ENCODE peak calls at places on chromosomes 5 and 9, in six cellular contexts. F, S, E, L, A and O are unnamed samples. For H3K4me1, the result is how much of the 10 kb centered on the place peaks cover.

GRCh38 chr5:137572042-137572695 is 73.0 kb upstream of the SPOCK1 start:
- DNase-seq in A (no peak), F (no peak), E (no peak), L (peak), S (no peak), O (no peak)

GRCh38 chr5:35618791-35619190 is 1.1 kb downstream of the SPEF2 start:
- DNase-seq in L (no peak), F (no peak), A (no peak), E (no peak), S (no peak), O (peak)

GRCh38 chr9:92247296-92247695 is 46.2 kb downstream of the IARS1 start:
- DNase-seq in A (no peak), F (peak), E (no peak), S (peak), L (no peak), O (no peak)

GRCh38 chr5:153905214-153905613 is 133.5 kb downstream of the FAM114A2 start:
- DNase-seq in E (no peak), F (no peak), A (no peak), S (no peak), L (no peak), O (no peak)

GRCh38 chr5:77449981-77450380 is 42.1 kb downstream of the WDR41 start:
- DNase-seq in A (no peak), E (no peak), L (no peak), F (peak), S (peak), O (no peak)

GRCh38 chr9:17578577-17578910 is 322 bp upstream of the SH3GL2 start:
- DNase-seq in F (no peak), L (peak), A (no peak), S (no peak), E (no peak), O (no peak)

GRCh38 chr9:5817776-5818336 is 15.1 kb downstream of the ERMP1 start:
- DNase-seq in L (no peak), S (peak), E (peak), F (peak), A (no peak), O (no peak)

GRCh38 chr5:178208540-178209227 is 4.4 kb downstream of the HNRNPAB start:
- DNase-seq in A (no peak), S (no peak), F (no peak), L (no peak), E (no peak), O (no peak)

GRCh38 chr5:36407396-36407795 is 105.7 kb upstream of the RANBP3L start:
- DNase-seq in S (no peak), A (no peak), F (no peak), L (no peak), E (no peak), O (no peak)

GRCh38 chr9:91001146-91001611 is 199.6 kb downstream of the SYK start:
- DNase-seq in S (peak), F (peak), A (peak), L (no peak), E (no peak), O (no peak)

GRCh38 chr5:42912184-42912766 is 100.6 kb upstream of the SELENOP start:
- DNase-seq in F (peak), E (peak), A (no peak), L (no peak), S (peak), O (peak)

GRCh38 chr5:155616779-155617392 is 603.3 kb downstream of the KIF4B start:
- DNase-seq in F (peak), E (peak), A (peak), L (no peak), S (no peak), O (peak)

GRCh38 chr5:159786901-159787691 is 129.2 kb upstream of the ADRA1B start:
- DNase-seq in A (no peak), L (peak), S (peak), E (no peak), F (peak), O (no peak)

GRCh38 chr9:125756499-125756898 is 9.3 kb downstream of the PBX3 start:
- DNase-seq in S (no peak), F (no peak), L (no peak), A (no peak), E (no peak), O (no peak)

GRCh38 chr9:111937781-111938426 is 41.3 kb downstream of the UGCG start:
- DNase-seq in E (no peak), A (no peak), F (peak), S (peak), L (no peak), O (peak)

GRCh38 chr5:91252916-91253315 is 130.2 kb downstream of the ARRDC3 start:
- DNase-seq in A (no peak), L (no peak), S (no peak), E (no peak), F (no peak), O (no peak)

GRCh38 chr5:144487207-144487606 is 316.5 kb downstream of the KCTD16 start:
- DNase-seq in E (no peak), F (no peak), L (no peak), A (no peak), S (no peak), O (no peak)

GRCh38 chr5:149445739-149446369 is 66.8 kb upstream of the IL17B start:
- DNase-seq in S (peak), L (no peak), F (peak), E (peak), A (no peak), O (no peak)

GRCh38 chr5:10536931-10537579 is 26.8 kb upstream of the ANKRD33B start:
- DNase-seq in L (no peak), S (no peak), E (no peak), F (peak), A (no peak), O (no peak)

GRCh38 chr5:172642046-172642409 is 965 bp downstream of the NEURL1B start:
- DNase-seq in S (peak), F (no peak), E (no peak), L (no peak), A (no peak), O (no peak)
- H3K4me1 ChIP-seq in S (under half), F (under half), E (under half), L (half or more), A (under half), O (under half)

GRCh38 chr5:139390639-139391569 is 1.2 kb upstream of the MZB1 start:
- DNase-seq in S (no peak), F (no peak), A (no peak), E (no peak), L (no peak), O (no peak)

GRCh38 chr5:139391570-139392323 is 2.0 kb upstream of the MZB1 start:
- DNase-seq in S (peak), F (no peak), E (no peak), A (no peak), L (no peak), O (peak)

GRCh38 chr5:139388198-139388821 is 1.4 kb downstream of the MZB1 start:
- DNase-seq in E (peak), S (peak), L (no peak), F (peak), A (peak), O (peak)

GRCh38 chr5:139387611-139388197 is 2.0 kb downstream of the MZB1 start:
- DNase-seq in E (no peak), A (no peak), S (no peak), F (no peak), L (no peak), O (no peak)

DNA sequence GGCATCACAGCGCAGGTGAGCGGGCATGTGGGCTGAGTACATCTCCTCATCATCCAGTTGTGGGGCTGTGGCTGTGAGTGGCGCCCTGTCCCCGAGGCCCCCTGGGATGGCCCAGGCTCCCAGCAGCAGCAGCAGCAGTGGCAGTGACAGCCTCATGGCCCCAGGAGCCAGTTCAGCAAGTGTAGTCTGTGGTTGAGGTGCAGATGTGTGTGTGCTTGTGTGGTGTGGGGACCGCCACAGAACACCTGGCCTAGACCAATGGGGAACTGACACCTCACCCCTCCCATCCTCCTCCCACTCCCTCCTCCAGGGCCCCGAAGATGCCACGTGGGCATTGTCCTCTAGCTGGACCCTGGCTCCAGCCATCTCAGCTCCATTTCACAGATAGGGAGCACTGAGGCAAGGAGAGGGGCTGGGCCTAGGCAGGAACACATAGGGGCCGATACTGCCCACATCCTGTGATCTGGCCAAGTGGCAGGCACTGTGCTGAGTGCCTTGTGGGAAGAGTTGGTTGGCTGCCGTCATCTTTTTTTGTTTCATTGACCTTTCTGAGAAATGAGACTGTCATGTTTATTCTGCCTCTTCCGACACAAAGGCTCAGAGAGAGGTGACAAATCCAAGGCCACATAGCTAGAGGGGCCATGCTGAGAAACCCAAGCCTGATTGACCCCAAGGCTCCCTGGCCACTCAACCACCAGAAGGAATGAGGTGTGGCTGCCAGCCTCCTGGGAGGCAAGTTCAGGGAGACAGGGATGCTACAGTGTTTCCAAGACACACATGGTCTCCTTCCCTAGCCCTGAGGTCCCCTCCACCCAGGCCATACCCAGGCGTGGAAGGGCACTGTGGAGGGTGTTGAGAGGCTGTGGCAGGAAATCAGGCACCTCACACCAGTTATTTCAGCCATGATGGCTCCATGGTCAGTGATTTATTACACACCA is at the start of gene MZB1:
- DNase-seq in S (no peak), E (no peak), F (no peak), A (no peak), L (no peak), O (peak)
- H3K4me3 ChIP-seq in S (no peak), E (no peak), F (no peak), A (no peak), L (no peak), O (peak)

GRCh38 chr5:120818128-120818527 is 354.0 kb downstream of the PRR16 start:
- DNase-seq in E (no peak), A (no peak), S (no peak), F (no peak), L (no peak), O (no peak)

DNA sequence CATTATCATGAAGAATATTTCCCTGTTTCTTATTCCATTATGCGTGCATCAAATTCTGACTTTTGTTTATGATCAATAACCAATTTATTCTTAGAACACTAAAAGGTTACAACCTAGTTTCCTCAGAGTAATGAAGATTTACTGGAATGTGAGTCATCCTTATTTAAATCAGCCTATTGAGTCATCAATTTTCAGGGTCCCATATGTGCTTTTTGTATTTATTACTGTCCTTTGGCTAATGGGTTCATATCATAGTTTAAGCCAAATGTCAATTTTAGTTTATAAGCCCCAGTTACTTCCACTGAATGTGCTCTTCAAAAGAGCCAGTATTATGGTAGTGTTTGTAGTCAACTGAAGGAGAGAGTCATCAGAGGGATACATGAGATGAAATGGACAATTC is 359.2 kb downstream of the PRR16 start:
- DNase-seq in S (peak), E (no peak), A (no peak), L (no peak), F (no peak), O (no peak)
- H3K4me1 ChIP-seq in S (under half), E (under half), A (under half), L (under half), F (under half), O (under half)

DNA sequence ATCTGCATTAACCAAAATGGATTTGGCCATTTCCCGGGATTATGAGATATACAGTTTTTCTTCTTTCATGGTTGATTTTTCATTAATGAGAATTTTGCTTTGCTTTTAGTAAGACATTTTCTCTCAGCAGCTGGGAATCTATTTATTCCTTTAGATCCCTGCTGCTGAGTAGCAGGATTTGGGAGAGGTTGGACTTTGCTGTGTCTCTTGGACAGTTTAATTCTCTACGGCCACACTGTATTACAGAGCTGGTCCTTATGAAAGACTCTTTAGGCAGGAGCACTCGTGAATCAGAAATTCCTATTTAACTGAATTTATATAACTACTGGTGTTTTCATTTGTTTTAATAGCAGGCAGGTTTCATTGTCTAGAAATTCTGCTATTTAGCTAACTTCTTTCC is 1.6 kb downstream of the UNC13B start:
- DNase-seq in L (no peak), E (no peak), F (no peak), A (no peak), S (no peak), O (no peak)
- H3K4me3 ChIP-seq in L (peak), E (peak), F (peak), A (no peak), S (no peak), O (no peak)

GRCh38 chr5:139694556-139695182 is 46.5 kb downstream of the CXXC5 start:
- DNase-seq in F (no peak), E (no peak), A (no peak), L (no peak), S (peak), O (no peak)
- H3K4me1 ChIP-seq in F (half or more), E (half or more), A (half or more), L (half or more), S (half or more), O (under half)

GRCh38 chr9:120926397-120926928 is at the start of gene TRAF1:
- DNase-seq in A (no peak), S (peak), E (no peak), L (no peak), F (no peak), O (peak)

GRCh38 chr9:120923620-120924328 is 2.8 kb downstream of the TRAF1 start:
- DNase-seq in L (no peak), S (no peak), F (no peak), A (no peak), E (no peak), O (no peak)

GRCh38 chr9:120924698-120925534 is 1.7 kb downstream of the TRAF1 start:
- DNase-seq in S (peak), L (no peak), F (no peak), A (no peak), E (no peak), O (no peak)

GRCh38 chr9:120927125-120928014 is 774 bp upstream of the TRAF1 start:
- DNase-seq in S (no peak), E (no peak), F (no peak), A (no peak), L (no peak), O (peak)

DNA sequence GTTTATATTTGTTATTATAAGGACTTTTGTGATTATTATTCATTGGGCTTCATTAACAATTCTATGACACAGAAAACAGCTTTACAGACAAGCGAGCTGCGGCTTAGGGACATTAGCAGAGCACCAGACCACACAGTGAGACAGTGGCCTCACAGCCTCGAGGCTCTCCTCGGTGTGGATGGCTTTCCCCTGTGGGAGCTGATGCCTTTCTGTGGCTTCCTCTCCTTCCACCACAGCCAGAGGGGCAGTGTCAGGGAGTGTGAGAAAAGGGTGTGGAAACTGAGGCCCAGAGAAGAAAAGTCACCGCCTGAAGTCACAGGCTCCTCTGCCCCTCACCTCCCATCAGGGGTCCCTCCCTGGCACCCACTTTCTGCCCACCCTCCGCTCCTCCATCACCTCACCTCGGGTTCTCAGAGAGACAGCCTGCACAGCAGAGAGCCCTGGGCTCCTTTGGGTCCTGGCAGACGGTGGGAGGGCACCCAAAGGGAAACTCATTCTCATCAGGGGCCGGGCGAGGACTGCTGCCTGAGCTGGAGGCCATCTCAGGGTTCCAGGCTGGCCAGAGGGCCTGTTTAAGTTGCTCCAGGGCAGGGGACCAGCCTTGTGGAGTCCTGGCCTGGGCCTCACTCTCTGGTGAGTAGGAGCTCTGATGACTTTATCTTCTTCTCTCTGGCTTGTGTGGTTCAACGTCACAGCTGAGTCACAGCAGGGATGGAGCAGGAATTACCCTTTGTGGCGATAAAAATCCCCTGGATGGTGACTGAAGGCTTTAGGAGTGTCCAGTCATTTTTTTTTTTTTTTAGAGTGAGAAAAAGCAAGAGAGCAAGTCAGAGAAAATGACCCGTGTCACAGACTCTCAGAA is 830 bp downstream of the TRAF1 start:
- DNase-seq in S (peak), A (no peak), L (no peak), F (peak), E (no peak), O (peak)
- H3K4me3 ChIP-seq in S (no peak), A (no peak), L (no peak), F (no peak), E (no peak), O (peak)

DNA sequence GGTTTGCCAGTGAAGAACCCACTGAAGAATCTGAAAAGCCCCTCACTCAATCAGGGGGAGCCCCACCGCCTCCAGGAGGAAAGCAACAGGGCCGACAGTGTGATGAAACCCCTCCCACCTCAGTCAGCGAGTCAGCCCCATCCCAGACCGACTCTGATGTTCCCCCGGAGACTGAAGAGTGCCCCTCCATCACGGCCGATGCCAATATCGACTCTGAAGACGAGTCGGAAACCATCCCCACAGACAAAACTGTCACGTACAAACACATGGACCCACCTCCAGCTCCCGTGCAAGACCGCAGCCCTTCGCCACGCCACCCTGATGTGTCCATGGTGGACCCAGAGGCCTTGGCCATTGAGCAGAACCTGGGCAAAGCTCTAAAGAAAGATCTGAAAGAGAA is 92.4 kb downstream of the MAP1B start:
- DNase-seq in E (no peak), L (no peak), F (no peak), S (no peak), A (no peak), O (no peak)
- H3K4me1 ChIP-seq in E (under half), L (under half), F (under half), S (under half), A (under half), O (under half)